ENCODE peak calls at places on chromosomes 2 and 18, in four cellular contexts. K, Q, P and R are unnamed samples.

GRCh38 chr2:70029814-70030409 is 57.4 kb upstream of the PCBP1 start:
- DNase-seq in Q (no peak), P (no peak), K (peak; percentile 80), R (no peak)

GRCh38 chr2:217930783-217931563 is 71.8 kb downstream of the TNS1 start:
- DNase-seq in P (no peak), Q (no peak), K (no peak), R (no peak)

GRCh38 chr2:25473131-25473530 is 131.4 kb upstream of the DNMT3A start:
- DNase-seq in Q (no peak), P (no peak), K (no peak), R (no peak)

GRCh38 chr2:29182334-29182733 is 67.1 kb downstream of the CLIP4 start:
- DNase-seq in K (no peak), P (no peak), Q (no peak), R (no peak)

GRCh38 chr2:100161940-100162620 is 19.7 kb upstream of the AFF3 start:
- DNase-seq in Q (no peak), K (no peak), P (no peak), R (no peak)

GRCh38 chr2:30487603-30488002 is 40.6 kb downstream of the LCLAT1 start:
- DNase-seq in K (no peak), Q (no peak), P (no peak), R (no peak)

GRCh38 chr2:69087912-69088240 is 74.9 kb downstream of the ANTXR1 start:
- DNase-seq in K (no peak), Q (no peak), P (no peak), R (no peak)

GRCh38 chr2:136051725-136052048 is 66.3 kb upstream of the DARS1 start:
- DNase-seq in Q (no peak), P (no peak), K (no peak), R (no peak)

GRCh38 chr2:88545118-88545517 is 82.1 kb downstream of the EIF2AK3 start:
- DNase-seq in Q (no peak), P (peak; percentile 40), K (peak; percentile 81), R (no peak)

GRCh38 chr2:23454501-23455120 is 69.6 kb downstream of the KLHL29 start:
- DNase-seq in P (no peak), Q (no peak), K (no peak), R (no peak)

GRCh38 chr18:48290162-48290926 is 118.8 kb downstream of the ZBTB7C start:
- DNase-seq in K (no peak), Q (no peak), P (no peak), R (no peak)

GRCh38 chr2:40451926-40452605 is at the start of gene SLC8A1:
- DNase-seq in P (no peak), Q (no peak), K (no peak), R (peak; percentile 62)

GRCh38 chr2:5978352-5978751 is 286.2 kb downstream of the SOX11 start:
- DNase-seq in K (no peak), P (no peak), Q (no peak), R (no peak)

GRCh38 chr2:195763866-195764265 is 106.8 kb downstream of the SLC39A10 start:
- DNase-seq in Q (no peak), P (no peak), K (no peak), R (no peak)

GRCh38 chr2:207167129-207167923 is 1.6 kb upstream of the KLF7 start:
- DNase-seq in K (no peak), Q (no peak), P (peak; percentile 23), R (no peak)

GRCh38 chr18:57113783-57114465 is 33.0 kb upstream of the BOD1L2 start:
- DNase-seq in Q (no peak), P (no peak), K (no peak), R (no peak)

GRCh38 chr2:207617011-207617671 is 8.1 kb downstream of the METTL21A start:
- DNase-seq in K (no peak), P (no peak), Q (no peak), R (no peak)

GRCh38 chr18:9905401-9905922 is 8.4 kb upstream of the VAPA start:
- DNase-seq in K (no peak), P (peak; percentile 34), Q (no peak), R (no peak)

GRCh38 chr2:33411765-33412164 is 64.7 kb upstream of the RASGRP3 start:
- DNase-seq in Q (no peak), K (no peak), P (peak; percentile 15), R (no peak)

GRCh38 chr2:71156531-71156930 is 26.1 kb downstream of the MPHOSPH10 start:
- DNase-seq in P (no peak), K (no peak), Q (no peak), R (no peak)

GRCh38 chr18:12255626-12256026 is 1.5 kb downstream of the CIDEA start:
- DNase-seq in K (no peak), P (peak; percentile 35), Q (no peak), R (no peak)

GRCh38 chr2:240571314-240571973 is 3.2 kb downstream of the RNPEPL1 start:
- DNase-seq in Q (no peak), K (no peak), P (no peak), R (no peak)

GRCh38 chr2:37472959-37473358 is 128.5 kb downstream of the QPCT start:
- DNase-seq in K (no peak), Q (no peak), P (no peak), R (no peak)

GRCh38 chr18:46481847-46482245 is 175.2 kb downstream of the LOXHD1 start:
- DNase-seq in P (no peak), K (no peak), Q (no peak), R (no peak)

GRCh38 chr2:173400760-173401159 is 46.1 kb downstream of the CDCA7 start:
- DNase-seq in K (no peak), P (peak; percentile 31), Q (no peak), R (no peak)

GRCh38 chr2:7011376-7012083 is 94.3 kb downstream of the RNF144A start:
- DNase-seq in P (no peak), Q (no peak), K (no peak), R (no peak)

GRCh38 chr2:236240228-236240990 is 23.8 kb downstream of the ASB18 start:
- DNase-seq in Q (no peak), P (no peak), K (no peak), R (no peak)

GRCh38 chr2:145985517-145985916 is 1465.6 kb upstream of the ZEB2 start:
- DNase-seq in K (no peak), P (no peak), Q (no peak), R (no peak)

GRCh38 chr2:176126929-176127768 is 2.4 kb upstream of the HOXD8 start:
- DNase-seq in K (peak; percentile 61), Q (no peak), P (peak; percentile 13), R (peak; percentile 83)

GRCh38 chr2:60096556-60096955 is 456.9 kb downstream of the BCL11A start:
- DNase-seq in P (no peak), Q (no peak), K (no peak), R (no peak)

GRCh38 chr18:75544496-75544895 is 117.0 kb upstream of the SMIM21 start:
- DNase-seq in P (no peak), Q (no peak), K (no peak), R (no peak)

GRCh38 chr2:174631009-174631981 is 33.7 kb upstream of the WIPF1 start:
- DNase-seq in K (no peak), Q (no peak), P (no peak), R (no peak)

GRCh38 chr2:237465515-237466227 is 21.4 kb upstream of the MLPH start:
- DNase-seq in K (no peak), P (no peak), Q (no peak), R (no peak)

GRCh38 chr18:40293311-40293710 is 1661.7 kb upstream of the PIK3C3 start:
- DNase-seq in P (no peak), Q (no peak), K (no peak), R (no peak)

GRCh38 chr2:172447811-172448493 is 20.6 kb downstream of the ITGA6 start:
- DNase-seq in P (no peak), K (no peak), Q (no peak), R (no peak)

DNA sequence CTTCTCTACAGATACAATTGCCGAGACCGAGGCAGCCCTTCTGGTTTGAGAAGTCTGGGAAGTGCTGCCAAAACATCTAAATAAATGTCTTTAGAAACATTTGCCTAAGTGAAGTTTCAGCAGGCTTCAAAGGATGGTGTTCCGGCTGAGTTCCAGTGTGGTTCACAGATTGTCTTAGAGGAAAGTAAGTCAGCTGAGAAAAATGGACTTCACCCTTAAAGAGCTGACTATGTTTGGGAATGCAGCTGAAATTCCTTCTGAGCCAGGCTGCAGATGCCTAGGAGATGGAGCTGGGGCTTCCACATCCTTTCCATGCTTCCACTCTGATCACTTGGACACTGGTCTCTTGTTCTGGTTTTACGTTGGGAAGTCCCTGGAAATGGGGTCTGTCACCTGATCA is 83.6 kb downstream of the FHOD3 start:
- DNase-seq in Q (no peak), P (no peak), K (no peak), R (no peak)
- TF ChIP-seq SP1 in Q (no peak), P (no peak), K (no peak), R (no peak)

GRCh38 chr18:37450434-37451133 is 115.0 kb downstream of the CELF4 start:
- DNase-seq in K (no peak), Q (no peak), P (no peak), R (peak; percentile 46)
- TF ChIP-seq EP300 in K (no peak), Q (no peak), P (no peak), R (no peak)

GRCh38 chr2:20702563-20702962 is 35.6 kb downstream of the GDF7 start:
- DNase-seq in Q (no peak), K (no peak), P (no peak), R (no peak)
- TF ChIP-seq ATF2 in Q (no peak), K (no peak), P (no peak), R (no peak)

DNA sequence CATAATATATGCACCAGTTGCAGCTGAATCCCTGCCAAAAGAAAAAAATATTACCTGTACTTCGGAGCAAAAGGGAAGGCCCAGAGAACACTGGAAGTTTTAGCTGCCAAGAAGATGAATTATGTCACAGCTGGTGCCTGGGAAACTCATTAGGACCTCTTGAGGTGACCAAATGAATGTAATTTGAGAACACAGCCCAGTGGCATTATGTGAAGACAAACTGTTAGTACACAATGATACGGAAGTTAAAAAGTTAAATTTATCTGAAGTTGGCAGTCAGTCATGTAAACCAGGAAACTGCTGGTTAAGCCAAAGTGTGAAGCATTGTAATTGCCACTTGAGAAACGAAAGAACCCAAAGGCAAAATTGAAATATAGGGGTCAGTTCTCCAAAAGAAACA is 80.7 kb downstream of the EML4 start:
- DNase-seq in K (no peak), Q (no peak), P (no peak), R (no peak)
- TF ChIP-seq SP1 in K (no peak), Q (no peak), P (no peak), R (no peak)

DNA sequence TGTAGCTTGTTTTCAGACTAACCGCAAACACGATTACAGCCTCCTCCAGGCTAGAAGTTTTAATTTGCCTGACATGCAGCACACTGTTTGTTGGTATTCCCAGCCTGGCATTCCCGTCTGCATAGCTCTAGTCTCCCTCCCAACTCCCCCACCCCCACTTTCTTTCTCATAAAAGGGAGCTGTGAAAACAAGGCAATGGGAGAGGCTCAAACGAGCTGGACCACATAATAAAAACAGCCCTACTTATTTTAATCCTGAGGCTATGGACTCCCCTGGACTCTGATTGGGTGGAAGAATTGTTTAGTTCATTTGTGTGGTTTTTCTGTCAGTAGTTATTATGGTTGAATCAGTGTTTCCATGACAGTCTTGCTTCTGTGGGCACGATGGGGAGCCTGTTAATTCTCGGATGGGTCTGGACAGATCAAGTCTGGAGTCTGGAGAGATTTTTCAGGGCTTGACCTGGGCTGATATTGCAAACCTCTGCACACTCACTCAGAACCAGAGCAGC is 1.2 kb downstream of the STON1 start:
- DNase-seq in K (no peak), Q (no peak), P (peak; percentile 32), R (no peak)
- TF ChIP-seq EP300 in K (no peak), Q (no peak), P (no peak), R (no peak)